ENCODE peak calls at places on chromosomes 5 and 9, in six cellular contexts. E, H, M, X, Y and B are unnamed samples.
A peak's percentile ranks its signal among the peaks of the same experiment; 100 is the strongest.

GRCh38 chr5:181181650-181182565 is 23.1 kb downstream of the TRIM7 start:
- DNase-seq in E (peak; percentile 84), H (peak; percentile 55), Y (peak; percentile 73), M (peak; percentile 91), X (peak; percentile 69), B (peak; percentile 77)

GRCh38 chr9:132241840-132242620 is 80.2 kb downstream of the NTNG2 start:
- DNase-seq in Y (peak; percentile 33), M (no peak), H (peak; percentile 41), E (peak; percentile 34), X (no peak), B (no peak)

GRCh38 chr9:100601216-100601615 is 23.3 kb downstream of the CAVIN4 start:
- DNase-seq in H (no peak), Y (peak; percentile 71), M (peak; percentile 87), E (no peak), X (peak; percentile 55), B (peak; percentile 59)

GRCh38 chr9:88932766-88933165 is 58.5 kb upstream of the S1PR3 start:
- DNase-seq in Y (no peak), E (no peak), H (no peak), M (peak; percentile 51), X (peak; percentile 78), B (no peak)

GRCh38 chr9:76996700-76997099 is 22.8 kb upstream of the FOXB2 start:
- DNase-seq in E (peak; percentile 62), H (peak; percentile 54), X (no peak), M (peak; percentile 69), Y (peak; percentile 48), B (peak; percentile 48)

GRCh38 chr5:170296935-170297588 is 515 bp downstream of the LCP2 start:
- DNase-seq in X (no peak), Y (no peak), M (no peak), H (no peak), E (no peak), B (no peak)

GRCh38 chr9:19154135-19154612 is 26.9 kb upstream of the PLIN2 start:
- DNase-seq in M (peak; percentile 26), E (no peak), H (peak; percentile 33), X (peak; percentile 75), Y (peak; percentile 79), B (peak; percentile 94)

GRCh38 chr5:125263346-125263745 is 516.9 kb upstream of the ZNF608 start:
- DNase-seq in M (peak; percentile 59), E (no peak), Y (peak; percentile 6), X (peak; percentile 9), H (no peak), B (no peak)

GRCh38 chr5:141779642-141780041 is 97.6 kb upstream of the ARAP3 start:
- DNase-seq in X (peak; percentile 37), E (no peak), M (peak; percentile 51), Y (no peak), H (peak; percentile 51), B (peak; percentile 87)

GRCh38 chr5:148740966-148741742 is 85.3 kb upstream of the ADRB2 start:
- DNase-seq in M (peak; percentile 52), H (no peak), E (no peak), Y (peak; percentile 79), X (peak; percentile 76), B (peak; percentile 75)

GRCh38 chr5:154523704-154524103 is 45.7 kb upstream of the HAND1 start:
- DNase-seq in M (peak; percentile 85), H (no peak), Y (peak; percentile 25), E (no peak), X (no peak), B (no peak)

GRCh38 chr5:148998174-148998797 is 64.6 kb downstream of the SH3TC2 start:
- DNase-seq in X (peak; percentile 72), E (no peak), H (no peak), M (peak; percentile 79), Y (peak; percentile 75), B (peak; percentile 80)

GRCh38 chr9:6307551-6308096 is 20.6 kb upstream of the TPD52L3 start:
- DNase-seq in M (no peak), E (no peak), H (no peak), Y (no peak), X (no peak), B (no peak)

GRCh38 chr5:14305045-14305444 is 161.9 kb downstream of the TRIO start:
- DNase-seq in M (no peak), E (no peak), X (peak; percentile 97), H (peak; percentile 49), Y (peak; percentile 72), B (peak; percentile 91)

GRCh38 chr9:33153001-33153400 is 14.1 kb downstream of the B4GALT1 start:
- DNase-seq in Y (no peak), E (no peak), M (no peak), H (no peak), X (no peak), B (no peak)

GRCh38 chr5:140108093-140109049 is 5.5 kb upstream of the PURA start:
- DNase-seq in X (peak; percentile 31), H (peak; percentile 20), M (peak; percentile 49), E (peak; percentile 66), Y (peak; percentile 31), B (no peak)